ENCODE peak calls at places on chromosomes 12 and 14, in eight cellular contexts. One of them, this sample, is unnamed.

GRCh38 chr14:31970744-31971143 is 106.4 kb upstream of the ARHGAP5 start:
- DNase-seq in amniotic stem cell: no peak
- DNase-seq in activated CD8-positive, alpha-beta memory T cell treated with anti-CD3 and anti-CD28 coated beads for 4 hours: no peak
- DNase-seq in fibroblast of the aortic adventitia: no peak
- DNase-seq in CD4-positive, alpha-beta T cell: no peak
- DNase-seq in EH: no peak
- DNase-seq in gastrocnemius medialis: no peak
- DNase-seq in HCT116: no peak
- DNase-seq in this sample: no peak

GRCh38 chr12:95574799-95575452 is 23.6 kb upstream of the USP44 start:
- DNase-seq in CD4-positive, alpha-beta T cell: no peak
- DNase-seq in gastrocnemius medialis: no peak
- DNase-seq in amniotic stem cell: no peak
- DNase-seq in fibroblast of the aortic adventitia: peak
- DNase-seq in EH: peak
- DNase-seq in HCT116: peak
- DNase-seq in activated CD8-positive, alpha-beta memory T cell treated with anti-CD3 and anti-CD28 coated beads for 4 hours: no peak
- DNase-seq in this sample: no peak

GRCh38 chr14:94598816-94599655 is 13.2 kb upstream of the SERPINA3 start:
- DNase-seq in EH: peak
- DNase-seq in HCT116: peak
- DNase-seq in CD4-positive, alpha-beta T cell: no peak
- DNase-seq in gastrocnemius medialis: peak
- DNase-seq in amniotic stem cell: peak
- DNase-seq in activated CD8-positive, alpha-beta memory T cell treated with anti-CD3 and anti-CD28 coated beads for 4 hours: no peak
- DNase-seq in fibroblast of the aortic adventitia: peak
- DNase-seq in this sample: no peak

GRCh38 chr12:100138048-100138907 is 4.4 kb downstream of the BLTP3B start:
- DNase-seq in HCT116: no peak
- DNase-seq in amniotic stem cell: no peak
- DNase-seq in CD4-positive, alpha-beta T cell: no peak
- DNase-seq in EH: peak
- DNase-seq in activated CD8-positive, alpha-beta memory T cell treated with anti-CD3 and anti-CD28 coated beads for 4 hours: no peak
- DNase-seq in gastrocnemius medialis: peak
- DNase-seq in fibroblast of the aortic adventitia: peak
- DNase-seq in this sample: no peak

GRCh38 chr12:4307593-4308333 is 13.2 kb upstream of the TIGAR start:
- DNase-seq in HCT116: peak
- DNase-seq in fibroblast of the aortic adventitia: peak
- DNase-seq in activated CD8-positive, alpha-beta memory T cell treated with anti-CD3 and anti-CD28 coated beads for 4 hours: no peak
- DNase-seq in amniotic stem cell: peak
- DNase-seq in CD4-positive, alpha-beta T cell: no peak
- DNase-seq in EH: peak
- DNase-seq in gastrocnemius medialis: peak
- DNase-seq in this sample: no peak

GRCh38 chr12:109053382-109054123 is 1.2 kb downstream of the USP30 start:
- DNase-seq in EH: peak
- DNase-seq in HCT116: no peak
- DNase-seq in amniotic stem cell: no peak
- DNase-seq in fibroblast of the aortic adventitia: peak
- DNase-seq in gastrocnemius medialis: no peak
- DNase-seq in activated CD8-positive, alpha-beta memory T cell treated with anti-CD3 and anti-CD28 coated beads for 4 hours: no peak
- DNase-seq in CD4-positive, alpha-beta T cell: no peak
- DNase-seq in this sample: no peak

GRCh38 chr12:15278816-15279658 is 43.3 kb upstream of the PTPRO start:
- DNase-seq in activated CD8-positive, alpha-beta memory T cell treated with anti-CD3 and anti-CD28 coated beads for 4 hours: no peak
- DNase-seq in EH: peak
- DNase-seq in CD4-positive, alpha-beta T cell: no peak
- DNase-seq in gastrocnemius medialis: peak
- DNase-seq in fibroblast of the aortic adventitia: peak
- DNase-seq in HCT116: no peak
- DNase-seq in amniotic stem cell: no peak
- DNase-seq in this sample: no peak

GRCh38 chr12:75315518-75315917 is 14.6 kb downstream of the CAPS2 start:
- DNase-seq in HCT116: no peak
- DNase-seq in fibroblast of the aortic adventitia: peak
- DNase-seq in gastrocnemius medialis: no peak
- DNase-seq in activated CD8-positive, alpha-beta memory T cell treated with anti-CD3 and anti-CD28 coated beads for 4 hours: no peak
- DNase-seq in EH: peak
- DNase-seq in CD4-positive, alpha-beta T cell: no peak
- DNase-seq in amniotic stem cell: peak
- DNase-seq in this sample: no peak

GRCh38 chr12:132279184-132279889 is 50.1 kb downstream of the GALNT9 start:
- DNase-seq in activated CD8-positive, alpha-beta memory T cell treated with anti-CD3 and anti-CD28 coated beads for 4 hours: no peak
- DNase-seq in fibroblast of the aortic adventitia: no peak
- DNase-seq in amniotic stem cell: no peak
- DNase-seq in CD4-positive, alpha-beta T cell: no peak
- DNase-seq in HCT116: no peak
- DNase-seq in EH: no peak
- DNase-seq in gastrocnemius medialis: no peak
- DNase-seq in this sample: no peak

GRCh38 chr12:124871297-124871696 is 7.6 kb upstream of the SCARB1 start:
- DNase-seq in HCT116: no peak
- DNase-seq in amniotic stem cell: no peak
- DNase-seq in activated CD8-positive, alpha-beta memory T cell treated with anti-CD3 and anti-CD28 coated beads for 4 hours: no peak
- DNase-seq in CD4-positive, alpha-beta T cell: no peak
- DNase-seq in fibroblast of the aortic adventitia: no peak
- DNase-seq in gastrocnemius medialis: no peak
- DNase-seq in EH: no peak
- DNase-seq in this sample: no peak

This sample was measured in activated naive CD8-positive, alpha-beta T cell treated with anti-CD3 and anti-CD28 coated beads, Interleukin-2, amount 50 U/mL, for 16 hours.